ENCODE peak calls at places on chromosomes 4 and X, in nine cellular contexts. Z is left lung, E is lower leg skin, P is astrocyte of the spinal cord, S is kidney, C is esophagus squamous epithelium, W is mesothelial cell of epicardium, D is GM06990, N is AG10803. Q is an unnamed sample.

GRCh38 chr4:147339116-147339515 is 141.8 kb upstream of the EDNRA start:
- DNase-seq in D (no peak), S (no peak), Z (no peak), P (peak), E (no peak), N (peak), C (no peak), W (no peak), Q (no peak)

GRCh38 chrX:7771788-7772438 is 71.1 kb upstream of the VCX start:
- DNase-seq in E (no peak), P (no peak), C (no peak), D (no peak), Z (no peak), W (no peak), S (no peak), N (no peak), Q (no peak)

GRCh38 chr4:8866828-8867623 is 4.6 kb downstream of the HMX1 start:
- DNase-seq in S (no peak), W (no peak), E (no peak), C (no peak), P (no peak), D (no peak), N (no peak), Z (peak), Q (no peak)

GRCh38 chrX:130120746-130121504 is 10.6 kb upstream of the ELF4 start:
- DNase-seq in C (no peak), P (peak), Z (peak), W (peak), D (peak), E (peak), S (peak), N (peak), Q (peak)

GRCh38 chrX:39766882-39767281 is 330.9 kb downstream of the BCOR start:
- DNase-seq in W (no peak), C (no peak), S (no peak), Z (no peak), N (no peak), P (peak), D (no peak), E (no peak), Q (peak)

GRCh38 chr4:15990570-15991285 is 27.8 kb upstream of the FGFBP2 start:
- DNase-seq in P (no peak), C (no peak), N (no peak), Z (no peak), D (no peak), E (no peak), S (no peak), W (no peak), Q (no peak)

GRCh38 chr4:138576684-138577083 is 334.5 kb upstream of the SLC7A11 start:
- DNase-seq in S (no peak), E (no peak), C (no peak), W (no peak), P (peak), N (peak), D (no peak), Z (no peak), Q (no peak)

GRCh38 chrX:118872102-118872566 is 48.5 kb downstream of the ZCCHC12 start:
- DNase-seq in N (peak), C (no peak), Z (no peak), S (no peak), D (no peak), E (no peak), W (no peak), P (no peak), Q (peak)

GRCh38 chr4:78542373-78542772 is 9.2 kb upstream of the ANXA3 start:
- DNase-seq in Z (no peak), N (peak), W (no peak), C (no peak), E (no peak), P (no peak), D (no peak), S (no peak), Q (no peak)

GRCh38 chr4:31366041-31366440 is 645.9 kb downstream of the PCDH7 start:
- DNase-seq in S (no peak), C (no peak), Z (no peak), P (peak), N (no peak), E (no peak), D (no peak), W (no peak), Q (no peak)

GRCh38 chrX:154462396-154462795 is 4.3 kb downstream of the PLXNA3 start:
- DNase-seq in N (no peak), C (no peak), E (no peak), P (no peak), Z (no peak), S (no peak), W (no peak), D (no peak), Q (no peak)

GRCh38 chrX:110082156-110082555 is 79.2 kb downstream of the TMEM164 start:
- DNase-seq in P (peak), E (no peak), N (peak), C (no peak), Z (no peak), D (no peak), W (no peak), S (no peak), Q (no peak)

GRCh38 chr4:183333983-183334382 is 11.8 kb upstream of the CLDN24 start:
- DNase-seq in P (no peak), W (no peak), D (no peak), S (no peak), C (no peak), N (no peak), E (peak), Z (no peak), Q (no peak)

GRCh38 chr4:1044469-1045192 is 33.2 kb downstream of the FGFRL1 start:
- DNase-seq in P (no peak), S (peak), N (peak), C (no peak), D (peak), Z (peak), W (no peak), E (no peak), Q (peak)

GRCh38 chrX:18410038-18410437 is 15.4 kb upstream of the CDKL5 start:
- DNase-seq in N (peak), E (no peak), C (no peak), D (no peak), W (no peak), S (no peak), Z (no peak), P (peak), Q (no peak)

GRCh38 chr4:23822181-23822580 is 67.7 kb downstream of the PPARGC1A start:
- DNase-seq in E (no peak), C (no peak), N (no peak), W (no peak), Z (no peak), S (no peak), D (no peak), P (no peak), Q (no peak)

GRCh38 chr4:151561551-151562256 is 152.7 kb downstream of the FHIP1A start:
- DNase-seq in E (no peak), D (no peak), W (no peak), N (peak), C (no peak), S (no peak), Z (no peak), P (peak), Q (no peak)

GRCh38 chr4:186628058-186628711 is 72.8 kb upstream of the MTNR1A start:
- DNase-seq in E (no peak), W (no peak), Z (no peak), P (no peak), D (no peak), S (no peak), C (no peak), N (no peak), Q (no peak)

GRCh38 chr4:41396869-41397268 is 140.1 kb downstream of the UCHL1 start:
- DNase-seq in P (no peak), N (no peak), W (no peak), S (no peak), D (no peak), C (no peak), E (no peak), Z (no peak), Q (no peak)

GRCh38 chr4:102675142-102675541 is 85.6 kb downstream of the MANBA start:
- DNase-seq in S (no peak), P (peak), D (no peak), C (no peak), Z (no peak), E (no peak), W (no peak), N (peak), Q (no peak)

GRCh38 chr4:87235020-87235671 is 14.7 kb upstream of the KLHL8 start:
- DNase-seq in E (no peak), Z (no peak), D (no peak), S (no peak), C (no peak), N (no peak), W (no peak), P (no peak), Q (no peak)

GRCh38 chr4:5054532-5054931 is 3.3 kb downstream of the STK32B start:
- DNase-seq in W (no peak), D (no peak), E (no peak), P (no peak), Z (no peak), C (no peak), S (no peak), N (no peak), Q (no peak)

GRCh38 chr4:6869944-6870343 is 39.7 kb upstream of the TBC1D14 start:
- DNase-seq in D (no peak), N (no peak), C (no peak), W (no peak), S (no peak), Z (no peak), E (no peak), P (no peak), Q (no peak)

GRCh38 chr4:80138556-80139538 is 58.5 kb upstream of the PRDM8 start:
- DNase-seq in Z (no peak), N (peak), D (peak), C (no peak), W (no peak), E (no peak), S (no peak), P (peak), Q (no peak)

GRCh38 chr4:85603437-85604336 is 128.7 kb downstream of the ARHGAP24 start:
- DNase-seq in P (peak), Z (no peak), E (no peak), S (no peak), C (no peak), N (peak), D (peak), W (no peak), Q (no peak)

GRCh38 chr4:3306465-3306864 is 13.6 kb downstream of the RGS12 start:
- DNase-seq in E (peak), D (no peak), W (no peak), Z (peak), C (no peak), N (no peak), S (peak), P (no peak), Q (no peak)

GRCh38 chr4:76611164-76611563 is 176.1 kb downstream of the SHROOM3 start:
- DNase-seq in W (no peak), E (no peak), S (no peak), P (peak), N (peak), C (no peak), D (no peak), Z (no peak), Q (no peak)

GRCh38 chrX:79270401-79270800 is 96.7 kb downstream of the ITM2A start:
- DNase-seq in C (no peak), N (no peak), E (no peak), S (peak), W (no peak), D (peak), P (no peak), Z (peak), Q (peak)

GRCh38 chr4:47533689-47534347 is 48.7 kb downstream of the ATP10D start:
- DNase-seq in C (no peak), Z (no peak), S (no peak), P (peak), W (no peak), D (no peak), N (peak), E (no peak), Q (no peak)

GRCh38 chr4:124019749-124020549 is 623.4 kb downstream of the SPRY1 start:
- DNase-seq in W (no peak), N (no peak), S (no peak), D (no peak), P (no peak), E (no peak), Z (no peak), C (no peak), Q (no peak)

GRCh38 chrX:102959471-102959870 is 22.4 kb downstream of the RAB40AL start:
- DNase-seq in P (peak), N (peak), D (no peak), E (no peak), W (no peak), Z (no peak), C (no peak), S (no peak), Q (no peak)

GRCh38 chr4:29540439-29541102 is 1179.6 kb upstream of the PCDH7 start:
- DNase-seq in S (no peak), C (no peak), D (no peak), E (no peak), Z (no peak), P (peak), W (no peak), N (no peak), Q (no peak)

GRCh38 chrX:77174680-77175336 is 272.4 kb upstream of the FGF16 start:
- DNase-seq in Z (no peak), P (no peak), C (no peak), E (no peak), W (no peak), N (no peak), S (no peak), D (no peak), Q (peak)

GRCh38 chr4:53693909-53694308 is 102.6 kb upstream of the LNX1 start:
- DNase-seq in D (no peak), Z (no peak), N (no peak), E (no peak), S (no peak), W (no peak), C (no peak), P (no peak), Q (no peak)

GRCh38 chr4:41594439-41594838 is 56.5 kb downstream of the LIMCH1 start:
- DNase-seq in P (no peak), W (no peak), Z (no peak), N (peak), D (no peak), E (no peak), C (no peak), S (no peak), Q (no peak)

DNA sequence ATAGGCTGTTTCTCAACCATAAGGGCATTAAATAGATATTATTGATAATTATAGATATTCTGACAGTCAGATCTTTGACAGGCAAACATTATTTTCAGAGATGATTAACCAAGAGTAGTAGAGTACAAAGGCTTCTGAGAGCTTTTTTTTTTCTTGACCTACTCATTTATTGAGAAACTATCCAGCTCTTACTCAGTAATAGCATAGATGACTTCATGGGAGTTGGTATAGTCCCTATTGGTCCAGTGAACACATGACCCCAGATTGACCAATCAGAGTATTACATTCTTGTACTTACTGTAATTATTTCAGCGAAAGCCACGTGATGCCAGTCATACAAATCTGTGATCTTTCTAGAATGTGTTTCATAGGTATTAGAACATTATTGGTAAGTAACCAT is 508.7 kb downstream of the FSTL5 start:
- DNase-seq in C (no peak), W (no peak), P (no peak), D (no peak), E (no peak), S (no peak), Z (no peak), N (no peak), Q (no peak)
- TF ChIP-seq CTCF in C (no peak), W (no peak), P (no peak), D (no peak), E (no peak), S (no peak), Z (no peak), N (no peak), Q (no peak)

DNA sequence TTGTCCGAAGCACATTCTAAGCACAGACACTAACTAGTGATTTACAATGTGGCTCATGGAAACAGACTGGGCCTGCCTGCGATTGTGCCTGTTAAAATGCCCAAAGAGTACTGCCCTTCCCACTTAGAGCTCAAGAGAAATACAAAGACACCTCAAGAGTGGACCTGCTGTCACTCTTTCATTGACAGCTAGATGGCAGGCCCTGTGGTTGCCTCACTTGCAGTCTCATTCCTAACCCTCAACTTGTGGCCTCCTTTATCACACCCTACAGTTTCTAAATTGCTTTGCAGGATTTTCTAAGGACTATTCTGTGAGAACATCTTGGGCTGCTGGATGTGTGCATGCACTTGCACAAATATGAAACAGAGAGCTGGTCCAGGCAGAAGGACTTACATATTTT is 331.0 kb upstream of the EMCN start:
- DNase-seq in Z (no peak), D (no peak), C (no peak), W (no peak), S (no peak), N (no peak), E (no peak), P (no peak), Q (no peak)
- TF ChIP-seq CTCF in Z (no peak), D (peak), C (peak), W (no peak), S (no peak), N (no peak), E (no peak), P (peak), Q (no peak)

DNA sequence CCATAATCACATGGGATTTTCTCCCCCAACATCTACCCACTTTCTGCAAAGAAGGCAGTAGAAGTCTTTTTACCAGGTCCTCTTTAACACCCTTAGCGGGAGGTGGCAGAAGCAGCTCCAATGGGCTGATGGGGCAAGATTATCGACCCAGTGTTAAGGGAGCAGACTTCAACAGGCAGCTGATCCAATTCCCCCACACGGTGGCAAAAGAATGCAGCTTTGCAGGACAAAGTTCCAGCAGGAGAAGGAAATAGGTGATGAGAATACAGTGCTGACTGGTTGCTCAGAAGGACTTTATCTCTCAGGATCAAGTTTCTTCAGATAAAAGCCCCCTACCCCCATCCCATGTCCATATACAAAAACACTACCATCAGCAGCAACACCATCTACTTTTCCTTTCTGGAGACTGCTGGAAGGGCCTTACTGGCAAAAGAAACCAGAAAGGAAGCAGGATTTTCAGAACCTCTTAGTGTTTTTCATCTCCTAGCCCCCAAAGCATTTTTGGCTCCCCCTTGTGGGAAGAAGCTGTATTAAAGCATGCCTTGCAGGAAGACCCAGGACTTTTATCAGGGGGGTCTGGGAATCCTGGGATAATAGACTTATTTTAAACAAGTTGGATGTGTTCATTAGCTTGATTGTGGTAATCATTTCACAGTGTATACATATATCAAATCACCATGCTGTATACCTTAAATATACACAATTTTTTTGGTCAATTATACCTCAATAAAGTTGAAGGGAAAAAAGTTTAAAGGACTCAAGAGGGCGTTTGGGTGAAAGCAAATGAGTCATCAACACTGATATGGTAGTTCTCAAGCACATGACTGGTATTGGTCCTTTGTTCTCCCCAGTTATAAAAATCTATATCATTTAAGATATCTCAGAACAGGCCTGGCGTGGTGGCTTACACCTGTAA is 146.4 kb downstream of the GPC3 start:
- DNase-seq in S (no peak), P (peak), W (no peak), E (no peak), Z (no peak), D (no peak), N (peak), C (no peak), Q (no peak)
- TF ChIP-seq CTCF in S (peak), P (peak), W (peak), E (no peak), Z (peak), D (peak), N (peak), C (peak), Q (peak)

GRCh38 chrX:51487960-51488267 is 8.5 kb downstream of the NUDT11 start:
- DNase-seq in E (no peak), C (no peak), S (no peak), Z (no peak), D (no peak), P (peak), N (peak), W (no peak), Q (no peak)
- TF ChIP-seq CTCF in E (no peak), C (no peak), S (no peak), Z (no peak), D (no peak), P (no peak), N (no peak), W (no peak), Q (no peak)

GRCh38 chr4:143202824-143203223 is 18.1 kb downstream of the USP38 start:
- DNase-seq in E (no peak), W (no peak), P (peak), D (no peak), Z (no peak), N (no peak), S (no peak), C (no peak), Q (no peak)
- TF ChIP-seq CTCF in E (no peak), W (no peak), P (peak), D (no peak), Z (no peak), N (peak), S (no peak), C (no peak), Q (peak)

GRCh38 chr4:61984260-61984909 is 784.3 kb downstream of the ADGRL3 start:
- DNase-seq in D (no peak), Z (no peak), C (no peak), W (no peak), P (no peak), S (no peak), N (no peak), E (no peak), Q (no peak)
- TF ChIP-seq CTCF in D (no peak), Z (no peak), C (no peak), W (no peak), P (no peak), S (no peak), N (no peak), E (no peak), Q (no peak)

DNA sequence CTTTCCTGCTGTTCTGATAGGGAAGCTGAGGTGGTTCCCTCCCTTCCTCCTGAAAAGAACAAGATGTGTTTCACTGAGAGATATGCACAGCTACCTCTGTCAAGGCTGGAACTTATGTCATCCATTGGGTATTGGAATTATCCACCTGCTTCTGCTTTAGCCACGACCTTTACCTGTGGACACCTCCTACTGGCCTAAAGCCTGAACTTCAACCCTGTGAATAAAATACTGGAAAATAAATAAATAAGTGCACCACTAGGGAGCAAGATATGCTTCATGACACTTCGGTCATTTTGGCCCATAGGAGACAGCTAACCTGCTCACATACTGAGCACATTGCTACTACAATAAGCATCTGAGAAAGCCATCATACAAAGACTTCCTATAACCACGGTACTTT is 419.9 kb upstream of the NWD2 start:
- DNase-seq in C (no peak), S (no peak), Z (no peak), N (no peak), E (no peak), D (no peak), P (no peak), W (no peak), Q (no peak)
- TF ChIP-seq CTCF in C (no peak), S (no peak), Z (no peak), N (no peak), E (no peak), D (peak), P (no peak), W (peak), Q (no peak)

GRCh38 chr4:112933790-112934189 is 115.7 kb upstream of the ANK2 start:
- DNase-seq in C (no peak), Z (no peak), N (no peak), P (no peak), E (no peak), S (no peak), D (no peak), W (no peak), Q (no peak)
- TF ChIP-seq CTCF in C (no peak), Z (no peak), N (no peak), P (no peak), E (no peak), S (no peak), D (no peak), W (no peak), Q (no peak)

Q was measured in ascending aorta.